ENCODE peak calls at places on chromosomes 3 and 15, in six cellular contexts. B, D, K, O, A and S are unnamed samples.

GRCh38 chr3:128585974-128586373 is 64.6 kb downstream of the RPN1 start:
- DNase-seq in B (no peak), D (peak), K (no peak), O (no peak), A (no peak), S (no peak)

GRCh38 chr3:30167511-30168135 is 438.8 kb upstream of the TGFBR2 start:
- DNase-seq in B (no peak), D (peak), K (no peak), O (no peak), A (no peak), S (no peak)

GRCh38 chr15:32646304-32646703 is 4.8 kb downstream of the SCG5 start:
- DNase-seq in B (peak), D (no peak), K (no peak), O (no peak), A (no peak), S (no peak)

GRCh38 chr15:28022181-28022580 is 76.9 kb downstream of the OCA2 start:
- DNase-seq in B (no peak), D (no peak), K (no peak), O (no peak), A (no peak), S (no peak)

GRCh38 chr15:22888120-22888859 is 49.8 kb downstream of the NIPA2 start:
- DNase-seq in B (no peak), D (peak), K (peak), O (no peak), A (peak), S (no peak)

GRCh38 chr3:123782488-123782887 is 101.6 kb downstream of the MYLK start:
- DNase-seq in B (no peak), D (no peak), K (no peak), O (no peak), A (no peak), S (no peak)

GRCh38 chr3:66077973-66078372 is 39.3 kb upstream of the MAGI1 start:
- DNase-seq in B (no peak), D (no peak), K (no peak), O (no peak), A (no peak), S (no peak)

GRCh38 chr15:29859293-29859692 is 37.0 kb upstream of the TJP1 start:
- DNase-seq in B (no peak), D (no peak), K (peak), O (no peak), A (no peak), S (no peak)

GRCh38 chr3:129001817-129002572 is 891 bp downstream of the EFCC1 start:
- DNase-seq in B (no peak), D (no peak), K (no peak), O (no peak), A (no peak), S (no peak)

GRCh38 chr3:24679429-24679828 is 184.8 kb upstream of the THRB start:
- DNase-seq in B (no peak), D (no peak), K (no peak), O (no peak), A (no peak), S (no peak)

GRCh38 chr3:105809204-105809893 is 59.5 kb downstream of the CBLB start:
- DNase-seq in B (no peak), D (no peak), K (no peak), O (no peak), A (no peak), S (no peak)

GRCh38 chr3:89571707-89572106 is 464.3 kb downstream of the EPHA3 start:
- DNase-seq in B (no peak), D (no peak), K (peak), O (no peak), A (no peak), S (no peak)

GRCh38 chr3:458614-459375 is 262.2 kb downstream of the CHL1 start:
- DNase-seq in B (no peak), D (no peak), K (no peak), O (no peak), A (no peak), S (no peak)

GRCh38 chr3:105328338-105328730 is 38.4 kb upstream of the ALCAM start:
- DNase-seq in B (no peak), D (peak), K (no peak), O (no peak), A (no peak), S (no peak)

GRCh38 chr15:76840830-76841460 is 64.2 kb downstream of the SCAPER start:
- DNase-seq in B (peak), D (peak), K (peak), O (no peak), A (peak), S (no peak)

GRCh38 chr3:155553800-155554199 is 191.1 kb downstream of the PLCH1 start:
- DNase-seq in B (no peak), D (peak), K (no peak), O (no peak), A (no peak), S (no peak)

GRCh38 chr3:39528844-39529243 is 61.4 kb downstream of the MOBP start:
- DNase-seq in B (no peak), D (no peak), K (no peak), O (no peak), A (no peak), S (no peak)

GRCh38 chr3:98500019-98500418 is 2.5 kb downstream of the OR5K2 start:
- DNase-seq in B (no peak), D (peak), K (no peak), O (no peak), A (no peak), S (no peak)

GRCh38 chr15:56496635-56497034 is 31.7 kb upstream of the MNS1 start:
- DNase-seq in B (peak), D (peak), K (peak), O (no peak), A (peak), S (no peak)

GRCh38 chr15:64911317-64912186 is at the start of gene ANKDD1A:
- DNase-seq in B (no peak), D (peak), K (peak), O (no peak), A (peak), S (peak)

GRCh38 chr3:58539636-58540035 is 2.6 kb upstream of the ACOX2 start:
- DNase-seq in B (no peak), D (no peak), K (no peak), O (no peak), A (no peak), S (peak)

GRCh38 chr3:166444756-166445155 is 607.5 kb upstream of the BCHE start:
- DNase-seq in B (no peak), D (peak), K (no peak), O (no peak), A (no peak), S (no peak)

GRCh38 chr3:197017003-197017402 is 12.6 kb downstream of the MELTF start:
- DNase-seq in B (no peak), D (no peak), K (no peak), O (no peak), A (no peak), S (peak)

GRCh38 chr15:98960555-98961050 is 47.0 kb downstream of the PGPEP1L start:
- DNase-seq in B (no peak), D (no peak), K (no peak), O (no peak), A (no peak), S (no peak)

GRCh38 chr3:88311826-88312225 is 162.1 kb downstream of the C3orf38 start:
- DNase-seq in B (no peak), D (no peak), K (no peak), O (no peak), A (no peak), S (no peak)

GRCh38 chr3:172824229-172824628 is 73.7 kb downstream of the ECT2 start:
- DNase-seq in B (no peak), D (no peak), K (no peak), O (no peak), A (no peak), S (no peak)

GRCh38 chr15:44813231-44813630 is 76.9 kb downstream of the TRIM69 start:
- DNase-seq in B (no peak), D (no peak), K (no peak), O (no peak), A (no peak), S (no peak)

GRCh38 chr3:17672506-17672905 is 69.9 kb downstream of the TBC1D5 start:
- DNase-seq in B (no peak), D (no peak), K (no peak), O (no peak), A (no peak), S (no peak)

GRCh38 chr15:79088426-79089205 is 2.0 kb downstream of the RASGRF1 start:
- DNase-seq in B (no peak), D (no peak), K (no peak), O (no peak), A (no peak), S (no peak)

GRCh38 chr15:89401636-89402252 is 67.1 kb upstream of the POLG start:
- DNase-seq in B (no peak), D (peak), K (peak), O (no peak), A (no peak), S (no peak)